ENCODE peak calls at places on chromosomes 2 and 18, in five cellular contexts. U is esophagus squamous epithelium; W is A172; J is stimulated activated CD4-positive, alpha-beta T cell treated with anti-CD3 and anti-CD28 coated beads, Interleukin-1b, Interleukin-23, amount 100 ng/mL, for 24 hours; G is dorsolateral prefrontal cortex. L is an unnamed sample.

GRCh38 chr2:55156326-55156725 is 75.8 kb downstream of the CLHC1 start:
- DNase-seq in U (no peak), J (no peak), W (no peak), G (no peak), L (no peak)

GRCh38 chr18:38368886-38369285 is 803.3 kb upstream of the CELF4 start:
- DNase-seq in J (no peak), G (no peak), W (peak), U (no peak), L (no peak)

GRCh38 chr2:130972410-130972809 is 120.8 kb downstream of the FAM168B start:
- DNase-seq in U (no peak), J (no peak), G (no peak), W (peak), L (no peak)

GRCh38 chr2:189499137-189499536 is 57.9 kb downstream of the WDR75 start:
- DNase-seq in G (no peak), U (no peak), J (no peak), W (no peak), L (no peak)

GRCh38 chr2:148586528-148587128 is 57.9 kb upstream of the EPC2 start:
- DNase-seq in U (no peak), W (no peak), J (no peak), G (no peak), L (no peak)

GRCh38 chr2:120034027-120034426 is 21.1 kb downstream of the EPB41L5 start:
- DNase-seq in U (no peak), W (no peak), J (no peak), G (no peak), L (no peak)

GRCh38 chr2:219017166-219017931 is 24.0 kb downstream of the CFAP65 start:
- DNase-seq in W (no peak), G (peak), U (no peak), J (no peak), L (peak)

GRCh38 chr2:85577386-85578242 is at the start of gene VAMP8:
- DNase-seq in U (no peak), J (peak), W (no peak), G (no peak), L (no peak)

GRCh38 chr2:50491541-50492114 is 540.3 kb downstream of the NRXN1 start:
- DNase-seq in W (peak), U (no peak), J (no peak), G (peak), L (no peak)

GRCh38 chr2:189578272-189578671 is 2.3 kb downstream of the SLC40A1 start:
- DNase-seq in W (no peak), G (no peak), U (no peak), J (no peak), L (no peak)

GRCh38 chr2:43736637-43737036 is 37.2 kb upstream of the DYNC2LI1 start:
- DNase-seq in U (no peak), G (no peak), W (no peak), J (no peak), L (no peak)

GRCh38 chr2:240891492-240892340 is 4.2 kb downstream of the MAB21L4 start:
- DNase-seq in G (no peak), W (no peak), J (no peak), U (no peak), L (no peak)

GRCh38 chr2:236938126-236938525 is 147.6 kb upstream of the COPS8 start:
- DNase-seq in J (no peak), U (no peak), G (no peak), W (no peak), L (no peak)

GRCh38 chr2:107195631-107196030 is 309.7 kb upstream of the ST6GAL2 start:
- DNase-seq in U (no peak), G (no peak), W (no peak), J (no peak), L (no peak)

GRCh38 chr2:53289309-53290006 is 478.1 kb upstream of the CHAC2 start:
- DNase-seq in J (no peak), U (no peak), W (no peak), G (no peak), L (no peak)